ENCODE peak calls at places on chromosome 10, in five cellular contexts. W is fibroblast of mammary gland, P is mucosa of descending colon, A is psoas muscle, U is ascending aorta. Z is an unnamed sample.

GRCh38 chr10:83371696-83372490 is 767.4 kb upstream of the GHITM start:
- DNase-seq in W (no peak), A (no peak), U (no peak), P (no peak), Z (no peak)

GRCh38 chr10:89301721-89302445 is at the start of gene IFIT2:
- DNase-seq in A (no peak), W (peak), P (peak), U (no peak), Z (peak)

GRCh38 chr10:109247819-109248218 is 675.5 kb downstream of the XPNPEP1 start:
- DNase-seq in U (no peak), A (no peak), W (no peak), P (peak), Z (no peak)

GRCh38 chr10:90440870-90441269 is 417.0 kb downstream of the HTR7 start:
- DNase-seq in A (no peak), U (no peak), W (no peak), P (no peak), Z (no peak)

GRCh38 chr10:102509387-102509786 is 5.6 kb downstream of the SUFU start:
- DNase-seq in U (no peak), P (no peak), W (peak), A (no peak), Z (peak)

GRCh38 chr10:86825366-86825765 is 68.9 kb downstream of the BMPR1A start:
- DNase-seq in A (no peak), U (no peak), W (no peak), P (no peak), Z (no peak)

GRCh38 chr10:35211390-35211789 is 84.7 kb downstream of the CREM start:
- DNase-seq in A (no peak), P (no peak), U (no peak), W (no peak), Z (no peak)

GRCh38 chr10:94123253-94123995 is 129.7 kb downstream of the PLCE1 start:
- DNase-seq in W (peak), A (no peak), P (no peak), U (no peak), Z (peak)

GRCh38 chr10:103931603-103932002 is 13.6 kb upstream of the STN1 start:
- DNase-seq in P (no peak), U (no peak), A (no peak), W (no peak), Z (no peak)

GRCh38 chr10:1685671-1686450 is 51.5 kb downstream of the ADARB2 start:
- DNase-seq in U (no peak), A (no peak), P (no peak), W (no peak), Z (no peak)

GRCh38 chr10:5317547-5318107 is 47.1 kb upstream of the UCN3 start:
- DNase-seq in U (no peak), W (peak), A (peak), P (no peak), Z (peak)

GRCh38 chr10:11064832-11065231 is 47.2 kb downstream of the CELF2 start:
- DNase-seq in W (no peak), A (no peak), U (no peak), P (no peak), Z (no peak)

GRCh38 chr10:23095966-23096813 is 811 bp downstream of the MSRB2 start:
- DNase-seq in W (peak), U (peak), A (peak), P (peak), Z (peak)

GRCh38 chr10:73039635-73040034 is 57.0 kb downstream of the P4HA1 start:
- DNase-seq in W (peak), P (no peak), U (no peak), A (no peak), Z (no peak)

GRCh38 chr10:1240341-1240775 is 184.2 kb downstream of the WDR37 start:
- DNase-seq in A (no peak), U (no peak), W (no peak), P (no peak), Z (no peak)

GRCh38 chr10:26854524-26854923 is 6.2 kb downstream of the ABI1 start:
- DNase-seq in A (no peak), W (no peak), P (no peak), U (no peak), Z (peak)

GRCh38 chr10:114684085-114684821 is 26.2 kb upstream of the ABLIM1 start:
- DNase-seq in P (peak), W (peak), A (peak), U (peak), Z (peak)

GRCh38 chr10:73744690-73744994 is 470 bp downstream of the SEC24C start:
- DNase-seq in U (peak), W (peak), A (peak), P (peak), Z (peak)

GRCh38 chr10:19847321-19847720 is 31.1 kb downstream of the PLXDC2 start:
- DNase-seq in A (no peak), U (no peak), P (no peak), W (peak), Z (peak)
- H3K4me3 ChIP-seq in A (no peak), U (no peak), P (no peak), W (no peak), Z (no peak)

DNA sequence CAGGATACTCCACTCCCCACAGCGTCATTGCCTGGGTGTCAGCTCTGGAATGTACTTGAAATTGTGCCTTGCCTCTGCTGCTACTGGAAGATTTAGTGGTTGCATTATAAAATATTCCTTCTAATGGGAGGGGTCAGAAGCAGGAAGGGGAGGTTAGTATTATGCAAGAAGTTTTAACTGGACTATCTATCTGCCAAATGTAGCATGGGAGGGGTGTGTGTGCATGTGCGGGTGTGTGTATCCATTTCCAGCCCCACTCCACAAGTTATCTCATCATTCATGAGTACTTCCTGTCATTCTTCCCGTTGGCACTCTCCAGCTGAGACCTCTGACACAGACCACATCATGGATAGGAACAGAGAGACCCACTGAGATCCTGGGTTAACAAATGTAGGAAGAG is 13.4 kb downstream of the MBL2 start:
- DNase-seq in U (no peak), W (no peak), A (no peak), P (no peak), Z (no peak)
- TF ChIP-seq CTCF in U (no peak), W (no peak), A (no peak), P (no peak), Z (no peak)

GRCh38 chr10:133124357-133125211 is 35.4 kb upstream of the KNDC1 start:
- DNase-seq in U (no peak), A (peak), W (no peak), P (peak), Z (no peak)
- H3K4me3 ChIP-seq in U (no peak), A (no peak), W (no peak), P (no peak), Z (no peak)

GRCh38 chr10:12717981-12718707 is 283.4 kb downstream of the CCDC3 start:
- DNase-seq in P (no peak), U (no peak), W (peak), A (no peak), Z (peak)
- TF ChIP-seq CTCF in P (no peak), U (no peak), W (no peak), A (peak), Z (peak)

GRCh38 chr10:125154529-125154928 is 5.8 kb downstream of the CTBP2 start:
- DNase-seq in A (no peak), W (no peak), U (no peak), P (no peak), Z (no peak)
- H3K4me3 ChIP-seq in A (peak), W (no peak), U (peak), P (no peak), Z (peak)

GRCh38 chr10:116836087-116836486 is 13.2 kb upstream of the ENO4 start:
- DNase-seq in U (no peak), A (no peak), P (no peak), W (no peak), Z (no peak)

GRCh38 chr10:116835658-116836057 is 13.6 kb upstream of the ENO4 start:
- DNase-seq in W (no peak), A (no peak), P (no peak), U (no peak), Z (no peak)

GRCh38 chr10:116838143-116838725 is 11.1 kb upstream of the ENO4 start:
- DNase-seq in U (no peak), W (no peak), A (no peak), P (no peak), Z (no peak)

GRCh38 chr10:116833986-116834760 is 15.1 kb upstream of the ENO4 start:
- DNase-seq in W (no peak), A (no peak), U (no peak), P (no peak), Z (no peak)

GRCh38 chr10:116836902-116837513 is 12.3 kb upstream of the ENO4 start:
- DNase-seq in U (no peak), W (no peak), A (no peak), P (no peak), Z (no peak)
- TF ChIP-seq CTCF in U (peak), W (no peak), A (no peak), P (no peak), Z (no peak)

GRCh38 chr10:47137311-47137851 is 162.6 kb upstream of the GDF10 start:
- DNase-seq in U (no peak), A (no peak), W (peak), P (no peak), Z (peak)
- H3K4me3 ChIP-seq in U (no peak), A (no peak), W (no peak), P (no peak), Z (no peak)